ENCODE peak calls at places on chromosomes 4 and X, in five cellular contexts. R is foreskin fibroblast, M is mesenchymal stem cell, J is fibroblast of lung, Z is cardiac muscle cell. P is an unnamed sample.
A peak's percentile ranks its signal among the peaks of the same experiment; 100 is the strongest.

GRCh38 chrX:53239474-53239873 is 14.5 kb upstream of the KDM5C start:
- DNase-seq in R (no peak), M (no peak), J (no peak), Z (no peak), P (peak; percentile 17)

GRCh38 chr4:161498155-161498554 is 665.6 kb downstream of the FSTL5 start:
- DNase-seq in R (no peak), M (no peak), J (no peak), Z (no peak), P (no peak)

GRCh38 chrX:17500145-17500579 is 125.2 kb downstream of the NHS start:
- DNase-seq in R (peak; percentile 58), M (no peak), J (peak; percentile 22), Z (peak; percentile 51), P (no peak)

GRCh38 chr4:8468746-8469535 is 28.4 kb downstream of the TRMT44 start:
- DNase-seq in R (peak; percentile 83), M (peak; percentile 49), J (peak; percentile 62), Z (peak; percentile 75), P (peak; percentile 54)

GRCh38 chr4:118954246-118954645 is 65.6 kb downstream of the SYNPO2 start:
- DNase-seq in R (peak; percentile 76), M (peak; percentile 21), J (peak; percentile 68), Z (peak; percentile 67), P (no peak)

GRCh38 chrX:115562492-115562872 is 1.5 kb downstream of the PLS3 start:
- DNase-seq in R (peak; percentile 51), M (peak; percentile 55), J (peak; percentile 58), Z (peak; percentile 68), P (peak; percentile 17)

GRCh38 chrX:44344194-44344593 is 722 bp upstream of the EFHC2 start:
- DNase-seq in R (no peak), M (no peak), J (no peak), Z (no peak), P (no peak)

GRCh38 chrX:149648932-149649331 is 17.3 kb upstream of the TMEM185A start:
- DNase-seq in R (no peak), M (no peak), J (no peak), Z (no peak), P (no peak)

GRCh38 chr4:87819281-87819919 is 13.4 kb upstream of the MEPE start:
- DNase-seq in R (peak; percentile 73), M (peak; percentile 77), J (peak; percentile 67), Z (peak; percentile 78), P (peak; percentile 1)

GRCh38 chr4:126071346-126072333 is 756.9 kb downstream of the FAT4 start:
- DNase-seq in R (peak; percentile 91), M (no peak), J (peak; percentile 89), Z (peak; percentile 73), P (peak; percentile 86)

GRCh38 chr4:15771419-15772058 is 6.6 kb upstream of the CD38 start:
- DNase-seq in R (no peak), M (no peak), J (no peak), Z (no peak), P (no peak)

GRCh38 chr4:103996637-103997036 is 276.9 kb upstream of the TACR3 start:
- DNase-seq in R (no peak), M (peak; percentile 91), J (peak; percentile 42), Z (peak; percentile 66), P (peak; percentile 59)

GRCh38 chr4:65552071-65552470 is 118.2 kb downstream of the EPHA5 start:
- DNase-seq in R (no peak), M (no peak), J (no peak), Z (no peak), P (no peak)

GRCh38 chr4:182245541-182246245 is 2.5 kb downstream of the TENM3 start:
- DNase-seq in R (no peak), M (no peak), J (peak; percentile 15), Z (peak; percentile 49), P (no peak)

GRCh38 chrX:53511302-53511701 is 77.1 kb upstream of the HSD17B10 start:
- DNase-seq in R (no peak), M (no peak), J (no peak), Z (no peak), P (no peak)

GRCh38 chrX:54076903-54077302 is 32.6 kb upstream of the PHF8 start:
- DNase-seq in R (peak; percentile 75), M (peak; percentile 34), J (peak; percentile 18), Z (peak; percentile 45), P (peak; percentile 9)

GRCh38 chrX:109952985-109953905 is 49.7 kb upstream of the TMEM164 start:
- DNase-seq in R (no peak), M (no peak), J (no peak), Z (peak; percentile 27), P (no peak)

GRCh38 chrX:77785400-77785745 is 643 bp downstream of the ATRX start:
- DNase-seq in R (peak; percentile 49), M (peak; percentile 35), J (peak; percentile 46), Z (peak; percentile 37), P (no peak)

GRCh38 chrX:45063319-45064095 is 137.2 kb downstream of the DIPK2B start:
- DNase-seq in R (no peak), M (no peak), J (no peak), Z (no peak), P (no peak)

GRCh38 chrX:23554304-23554703 is 113.0 kb upstream of the PRDX4 start:
- DNase-seq in R (peak; percentile 54), M (peak; percentile 38), J (peak; percentile 76), Z (peak; percentile 60), P (no peak)

GRCh38 chrX:122475306-122475705 is 708.8 kb upstream of the GRIA3 start:
- DNase-seq in R (peak; percentile 7), M (no peak), J (no peak), Z (no peak), P (no peak)

GRCh38 chr4:26753642-26754041 is 107.0 kb upstream of the STIM2 start:
- DNase-seq in R (no peak), M (peak; percentile 61), J (peak; percentile 2), Z (peak; percentile 46), P (no peak)

GRCh38 chrX:106862972-106863688 is 40.0 kb downstream of the RIPPLY1 start:
- DNase-seq in R (peak; percentile 6), M (no peak), J (no peak), Z (peak; percentile 5), P (no peak)

GRCh38 chr4:139645458-139645857 is 20.2 kb upstream of the MGST2 start:
- DNase-seq in R (no peak), M (no peak), J (no peak), Z (no peak), P (no peak)

GRCh38 chr4:2798399-2799301 is 5.8 kb downstream of the SH3BP2 start:
- DNase-seq in R (peak; percentile 34), M (peak; percentile 51), J (peak; percentile 18), Z (peak; percentile 72), P (no peak)

DNA sequence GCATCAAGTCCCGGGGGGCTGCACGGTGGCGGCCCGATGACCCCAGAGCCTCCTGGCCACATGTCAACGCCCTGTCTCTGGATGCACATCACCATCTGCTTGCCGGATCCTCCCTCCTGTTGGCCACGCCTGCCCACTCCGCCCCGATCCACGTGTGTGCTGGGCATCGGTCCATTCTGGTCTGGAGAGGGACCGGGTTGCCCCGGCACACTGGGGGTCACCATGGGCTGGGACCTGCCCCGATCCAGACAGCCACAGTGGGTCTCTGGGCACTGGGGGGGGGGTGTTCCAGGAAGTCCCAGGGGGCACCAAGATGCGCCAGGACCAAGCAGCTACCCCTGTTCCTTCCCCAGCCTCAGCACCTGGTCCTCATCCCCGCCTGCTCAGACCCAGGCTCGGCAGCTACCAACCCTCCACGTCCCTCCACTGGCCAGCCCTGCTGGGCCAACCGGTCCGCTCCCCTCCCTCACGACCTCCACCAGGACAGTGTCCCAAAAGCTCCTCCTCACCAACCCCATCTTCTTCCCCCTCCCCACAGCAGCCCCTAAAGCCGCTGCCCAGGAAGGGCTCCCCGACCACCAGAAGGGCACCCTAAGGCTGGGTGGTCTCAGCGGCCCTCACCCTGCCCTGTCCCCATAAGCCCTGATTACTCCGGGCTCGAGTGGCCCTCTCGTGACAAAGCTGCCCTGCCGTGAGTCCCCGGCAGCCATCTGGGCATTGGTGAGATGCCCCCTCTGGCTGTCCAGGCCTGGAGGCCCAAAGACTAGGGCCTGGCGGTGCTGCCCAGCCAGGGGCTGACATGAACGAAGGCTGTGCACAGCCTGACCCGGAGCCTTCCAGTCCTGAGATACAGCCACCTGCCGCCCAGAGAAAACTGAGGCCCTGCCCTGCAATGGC is 4.6 kb downstream of the CTBP1 start:
- DNase-seq in R (peak; percentile 44), M (no peak), J (no peak), Z (no peak), P (no peak)
- H3K4me3 ChIP-seq in R (no peak overlapping the region), M (no peak overlapping the region), J (no peak overlapping the region), Z (no peak overlapping the region), P (no peak overlapping the region)

DNA sequence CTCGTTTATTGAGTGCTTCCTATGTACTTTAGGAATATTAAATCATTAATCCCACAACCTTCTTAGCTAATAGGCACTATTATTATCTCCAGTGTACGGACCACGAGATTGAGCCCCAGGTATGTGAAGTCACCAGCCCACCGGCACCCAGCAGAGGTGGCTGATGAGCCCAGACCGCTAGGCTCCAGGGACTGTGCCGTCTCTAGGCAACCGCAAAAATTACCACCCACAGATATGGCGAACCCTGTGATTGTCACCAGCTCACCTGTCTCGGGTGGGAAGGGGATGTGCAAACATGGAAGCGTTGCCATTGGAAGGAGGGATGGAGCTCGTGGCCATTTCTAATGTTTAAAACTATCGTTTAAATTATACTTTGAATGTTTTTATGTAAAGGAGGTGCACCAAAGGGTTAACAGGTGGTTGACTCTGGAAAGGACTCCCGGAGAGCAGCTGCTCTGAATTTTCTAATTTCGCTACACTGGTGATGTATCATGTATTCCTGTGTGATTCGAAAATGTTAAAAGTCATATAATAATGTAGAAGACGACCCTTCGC is 21.0 kb upstream of the JAKMIP1 start:
- DNase-seq in R (no peak), M (no peak), J (no peak), Z (no peak), P (no peak)
- H3K4me3 ChIP-seq in R (no peak overlapping the region), M (no peak overlapping the region), J (no peak overlapping the region), Z (peak overlapping the region; percentile 52), P (no peak overlapping the region)

DNA sequence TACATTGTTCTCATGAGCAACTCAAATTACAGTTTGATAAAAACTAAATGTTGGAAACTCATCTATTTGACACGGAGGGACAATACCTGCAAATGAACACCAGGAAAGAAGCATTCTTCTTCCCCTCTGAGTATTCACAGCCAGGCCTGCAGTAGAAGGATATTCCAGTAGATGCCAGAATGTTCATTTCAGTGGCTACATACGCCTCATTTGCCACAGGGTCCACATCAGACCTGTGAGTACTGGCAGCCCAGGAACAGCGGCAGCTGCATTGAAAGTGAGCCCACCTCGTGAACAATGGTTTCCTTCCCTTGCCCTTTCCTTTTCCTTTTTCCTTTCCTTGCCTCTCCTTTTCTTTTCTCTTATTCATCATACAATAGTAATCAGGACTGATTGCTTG is 81.1 kb upstream of the NEIL3 start:
- DNase-seq in R (no peak), M (no peak), J (no peak), Z (no peak), P (peak; percentile 53)
- H3K4me3 ChIP-seq in R (no peak overlapping the region), M (no peak overlapping the region), J (no peak overlapping the region), Z (no peak overlapping the region), P (peak overlapping the region; percentile 42)

DNA sequence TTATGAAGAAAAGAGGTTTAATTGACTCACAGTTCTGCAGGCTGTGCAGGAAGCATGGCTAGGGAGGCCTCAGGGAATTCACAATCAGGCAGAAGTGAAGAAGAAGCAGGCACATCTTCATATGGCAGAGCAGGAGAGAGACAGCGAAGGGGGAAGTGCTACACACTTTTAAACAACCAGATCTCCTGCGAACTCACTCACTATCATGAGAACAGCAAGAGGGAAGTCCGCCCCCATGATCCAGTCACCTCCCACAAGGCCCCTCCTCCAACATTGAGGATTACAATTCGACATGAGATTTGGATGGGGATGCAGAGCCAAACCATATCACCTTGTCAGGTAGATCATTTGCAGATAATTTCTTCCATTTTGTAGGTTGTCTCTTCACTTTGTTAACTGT is 555.5 kb upstream of the MAGEB2 start:
- DNase-seq in R (no peak), M (no peak), J (no peak), Z (no peak), P (no peak)
- H3K4me3 ChIP-seq in R (no peak overlapping the region), M (peak overlapping the region; percentile 11), J (no peak overlapping the region), Z (no peak overlapping the region), P (no peak overlapping the region)